ENCODE peak calls at places on chromosomes 7 and 10, in nine cellular contexts. O is PC-3, N is psoas muscle, L is cardiac fibroblast, W is IMR-90, P is heart right ventricle, I is OCI-LY7, U is transverse colon, M is heart left ventricle. F is an unnamed sample.
A peak's percentile ranks its signal among the peaks of the same experiment; 100 is the strongest.

GRCh38 chr10:132345345-132345744 is 13.4 kb downstream of the LRRC27 start:
- DNase-seq in O (no peak), N (no peak), L (no peak), W (no peak), P (no peak), I (no peak), U (no peak), M (no peak), F (no peak)

GRCh38 chr7:100802951-100803350 is 24.4 kb downstream of the EPHB4 start:
- DNase-seq in O (no peak), N (no peak), L (no peak), W (no peak), P (no peak), I (no peak), U (peak; percentile 44), M (no peak), F (no peak)

GRCh38 chr7:130356121-130356759 is 11.6 kb downstream of the CPA5 start:
- DNase-seq in O (peak; percentile 97), N (peak; percentile 81), L (peak; percentile 98), W (peak; percentile 99), P (peak; percentile 38), I (no peak), U (peak; percentile 50), M (no peak), F (peak; percentile 97)

GRCh38 chr10:117334075-117334474 is 41.2 kb downstream of the PDZD8 start:
- DNase-seq in O (no peak), N (no peak), L (peak; percentile 54), W (peak; percentile 24), P (no peak), I (no peak), U (no peak), M (no peak), F (no peak)

GRCh38 chr7:137577184-137577583 is 233.7 kb upstream of the PTN start:
- DNase-seq in O (no peak), N (no peak), L (peak; percentile 19), W (no peak), P (no peak), I (no peak), U (no peak), M (no peak), F (no peak)

GRCh38 chr7:64498270-64498669 is 64.6 kb downstream of the ZNF680 start:
- DNase-seq in O (no peak), N (no peak), L (no peak), W (no peak), P (no peak), I (no peak), U (no peak), M (no peak), F (no peak)

GRCh38 chr7:156903232-156903909 is 10.4 kb upstream of the LMBR1 start:
- DNase-seq in O (peak; percentile 90), N (peak; percentile 65), L (peak; percentile 60), W (peak; percentile 19), P (peak; percentile 24), I (no peak), U (no peak), M (no peak), F (peak; percentile 82)

GRCh38 chr10:37095822-37096593 is 29.4 kb upstream of the ANKRD30A start:
- DNase-seq in O (no peak), N (no peak), L (no peak), W (no peak), P (no peak), I (no peak), U (no peak), M (no peak), F (no peak)

GRCh38 chr10:58631715-58632114 is 119.0 kb downstream of the BICC1 start:
- DNase-seq in O (no peak), N (no peak), L (peak; percentile 50), W (no peak), P (no peak), I (no peak), U (no peak), M (no peak), F (no peak)

GRCh38 chr10:23512355-23513058 is 73.6 kb downstream of the OTUD1 start:
- DNase-seq in O (peak; percentile 70), N (no peak), L (peak; percentile 47), W (peak; percentile 57), P (no peak), I (no peak), U (no peak), M (no peak), F (peak; percentile 68)

GRCh38 chr10:131759347-131759746 is 141.5 kb upstream of the PPP2R2D start:
- DNase-seq in O (no peak), N (no peak), L (no peak), W (no peak), P (no peak), I (no peak), U (no peak), M (no peak), F (no peak)

GRCh38 chr10:22958338-22958737 is 30.5 kb downstream of the ARMC3 start:
- DNase-seq in O (peak; percentile 45), N (no peak), L (peak; percentile 7), W (no peak), P (no peak), I (no peak), U (no peak), M (no peak), F (peak; percentile 59)

GRCh38 chr7:44268671-44269070 is 56.7 kb downstream of the CAMK2B start:
- DNase-seq in O (no peak), N (no peak), L (no peak), W (no peak), P (no peak), I (no peak), U (no peak), M (no peak), F (no peak)

GRCh38 chr7:158239290-158239981 is 348.2 kb downstream of the PTPRN2 start:
- DNase-seq in O (peak; percentile 80), N (no peak), L (no peak), W (no peak), P (no peak), I (no peak), U (peak; percentile 90), M (no peak), F (no peak)

GRCh38 chr7:1210979-1211608 is 21.6 kb upstream of the UNCX start:
- DNase-seq in O (no peak), N (no peak), L (no peak), W (no peak), P (no peak), I (no peak), U (no peak), M (no peak), F (no peak)
- H3K4me3 ChIP-seq in O (peak overlapping the region; percentile 11), N (no peak overlapping the region), L (no peak overlapping the region), W (no peak overlapping the region), P (no peak overlapping the region), I (no peak overlapping the region), U (no peak overlapping the region), M (no peak overlapping the region), F (no peak overlapping the region)

GRCh38 chr7:77459311-77459726 is 43.2 kb upstream of the GSAP start:
- DNase-seq in O (no peak), N (no peak), L (no peak), W (no peak), P (no peak), I (no peak), U (no peak), M (no peak), F (no peak)

GRCh38 chr7:77461842-77462241 is 45.7 kb upstream of the GSAP start:
- DNase-seq in O (no peak), N (no peak), L (no peak), W (no peak), P (no peak), I (no peak), U (no peak), M (no peak), F (no peak)

GRCh38 chr7:77461246-77461645 is 45.1 kb upstream of the GSAP start:
- DNase-seq in O (peak; percentile 37), N (no peak), L (no peak), W (no peak), P (no peak), I (no peak), U (no peak), M (no peak), F (peak; percentile 48)

GRCh38 chr7:77458786-77459185 is 42.6 kb upstream of the GSAP start:
- DNase-seq in O (no peak), N (no peak), L (no peak), W (peak; percentile 41), P (no peak), I (no peak), U (no peak), M (no peak), F (peak; percentile 54)

DNA sequence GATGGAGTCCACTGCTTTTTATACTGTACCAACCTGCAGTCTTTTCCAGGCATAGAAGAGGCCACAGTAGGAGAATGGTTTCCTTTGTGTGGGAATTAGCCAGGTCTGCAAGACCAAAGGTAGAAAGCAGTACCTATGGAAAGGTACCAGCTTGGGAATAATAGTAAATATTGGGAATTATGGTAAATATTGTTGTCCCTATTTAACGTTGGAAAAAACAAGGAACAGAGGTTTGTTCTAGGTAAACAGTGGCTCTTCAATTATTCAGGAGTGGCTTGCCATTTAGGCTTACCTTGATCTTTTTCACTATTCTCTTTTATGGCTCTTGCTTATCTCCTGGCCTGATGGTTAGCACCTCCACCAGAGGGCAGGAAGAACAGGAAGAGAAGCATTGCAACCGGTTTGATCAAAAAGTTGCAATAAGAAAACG is 43.9 kb upstream of the GSAP start:
- DNase-seq in O (no peak), N (no peak), L (no peak), W (no peak), P (no peak), I (peak; percentile 5), U (peak; percentile 26), M (no peak), F (peak; percentile 46)
- TF ChIP-seq CTCF in O (peak; percentile 53), N (no peak), L (peak; percentile 9), W (peak; percentile 6), P (peak; percentile 4), I (peak; percentile 42), U (peak; percentile 18), M (no peak), F (peak; percentile 46)

GRCh38 chr7:122301291-122301690 is 3.3 kb downstream of the FEZF1 start:
- DNase-seq in O (no peak), N (no peak), L (no peak), W (no peak), P (no peak), I (no peak), U (no peak), M (no peak), F (no peak)

GRCh38 chr7:122299624-122299934 is 5.0 kb downstream of the FEZF1 start:
- DNase-seq in O (no peak), N (no peak), L (no peak), W (no peak), P (no peak), I (no peak), U (no peak), M (no peak), F (no peak)

GRCh38 chr7:122301858-122302745 is 2.4 kb downstream of the FEZF1 start:
- DNase-seq in O (no peak), N (no peak), L (no peak), W (no peak), P (no peak), I (no peak), U (no peak), M (no peak), F (no peak)

GRCh38 chr7:122299935-122300606 is 4.5 kb downstream of the FEZF1 start:
- DNase-seq in O (no peak), N (no peak), L (no peak), W (no peak), P (no peak), I (no peak), U (no peak), M (no peak), F (no peak)

GRCh38 chr7:122300607-122301079 is 3.9 kb downstream of the FEZF1 start:
- DNase-seq in O (no peak), N (no peak), L (no peak), W (no peak), P (no peak), I (no peak), U (no peak), M (no peak), F (no peak)
- H3K4me3 ChIP-seq in O (no peak overlapping the region), N (peak overlapping the region; percentile 39), L (no peak overlapping the region), W (no peak overlapping the region), P (no peak overlapping the region), I (no peak overlapping the region), U (no peak overlapping the region), M (peak overlapping the region; percentile 12), F (no peak overlapping the region)

GRCh38 chr7:49127359-49127848 is 203.1 kb downstream of the CDC14C start:
- DNase-seq in O (peak; percentile 34), N (no peak), L (no peak), W (no peak), P (no peak), I (no peak), U (no peak), M (no peak), F (no peak)
- TF ChIP-seq CTCF in O (no peak), N (no peak), L (no peak), W (no peak), P (no peak), I (no peak), U (no peak), M (no peak), F (no peak)